ENCODE peak calls at places on chromosomes 7 and 10, in four cellular contexts. H is PC-3, V is neuronal stem cell, F is stomach. U is an unnamed sample.

GRCh38 chr10:71963756-71964668 is at the start of gene CHST3:
- DNase-seq in H (peak; percentile 37), F (peak; percentile 69), V (peak; percentile 43), U (no peak)

GRCh38 chr7:122746948-122747347 is 44.2 kb upstream of the RNF148 start:
- DNase-seq in F (no peak), H (no peak), V (no peak), U (no peak)

GRCh38 chr10:92531132-92531531 is 42.8 kb downstream of the IDE start:
- DNase-seq in V (no peak), F (no peak), H (no peak), U (no peak)

GRCh38 chr10:122239578-122240257 is 31.4 kb upstream of the BTBD16 start:
- DNase-seq in F (no peak), V (no peak), H (no peak), U (no peak)

GRCh38 chr10:132746386-132746785 is 39.6 kb downstream of the NKX6-2 start:
- DNase-seq in F (no peak), V (no peak), H (no peak), U (no peak)

GRCh38 chr7:40268836-40269235 is 134.0 kb downstream of the SUGCT start:
- DNase-seq in H (no peak), V (no peak), F (no peak), U (no peak)

GRCh38 chr7:142801601-142802295 is 31.0 kb downstream of the PRSS2 start:
- DNase-seq in H (no peak), V (no peak), F (no peak), U (no peak)

GRCh38 chr10:124035928-124036558 is 57.4 kb downstream of the CHST15 start:
- DNase-seq in H (no peak), V (no peak), F (peak; percentile 61), U (no peak)

GRCh38 chr7:128922496-128923410 is 12.2 kb upstream of the KCP start:
- DNase-seq in V (no peak), H (no peak), F (no peak), U (no peak)

GRCh38 chr10:129870926-129871660 is 93.0 kb downstream of the EBF3 start:
- DNase-seq in F (no peak), V (no peak), H (no peak), U (peak; percentile 2)

GRCh38 chr10:118373786-118374185 is 31.7 kb upstream of the FAM204A start:
- DNase-seq in H (peak; percentile 21), V (no peak), F (no peak), U (no peak)

GRCh38 chr7:71735961-71736556 is 604.1 kb downstream of the GALNT17 start:
- DNase-seq in H (peak; percentile 66), F (peak; percentile 72), V (peak; percentile 82), U (no peak)

GRCh38 chr7:107007892-107008287 is 36.6 kb upstream of the PRKAR2B start:
- DNase-seq in F (no peak), V (no peak), H (no peak), U (no peak)

GRCh38 chr10:50619882-50620281 is 3.9 kb downstream of the SGMS1 start:
- DNase-seq in V (no peak), F (no peak), H (no peak), U (no peak)

GRCh38 chr7:140212100-140212881 is 35.5 kb upstream of the KDM7A start:
- DNase-seq in F (peak; percentile 70), H (peak; percentile 46), V (no peak), U (peak; percentile 55)

GRCh38 chr10:62726142-62726541 is 78.4 kb upstream of the ADO start:
- DNase-seq in H (peak; percentile 86), V (no peak), F (no peak), U (no peak)

GRCh38 chr7:31850066-31850465 is 163.1 kb downstream of the PPP1R17 start:
- DNase-seq in H (no peak), V (no peak), F (no peak), U (no peak)

GRCh38 chr10:52491246-52492000 is 177.3 kb downstream of the DKK1 start:
- DNase-seq in F (no peak), H (peak; percentile 80), V (no peak), U (no peak)

GRCh38 chr7:105014725-105015630 is 973 bp downstream of the KMT2E start:
- DNase-seq in H (peak; percentile 33), V (peak; percentile 51), F (peak; percentile 60), U (no peak)

GRCh38 chr7:1917221-1918062 is 247.4 kb downstream of the ELFN1 start:
- DNase-seq in V (no peak), H (no peak), F (no peak), U (no peak)

GRCh38 chr7:127154101-127154500 is 98.6 kb downstream of the GRM8 start:
- DNase-seq in F (no peak), V (no peak), H (no peak), U (no peak)

GRCh38 chr10:58384095-58384494 is 1.1 kb upstream of the TFAM start:
- DNase-seq in H (peak; percentile 62), V (no peak), F (no peak), U (no peak)

GRCh38 chr7:151248191-151249033 is at the start of gene SMARCD3:
- DNase-seq in V (peak; percentile 67), H (peak; percentile 25), F (peak; percentile 84), U (no peak)

GRCh38 chr10:78433063-78433717 is 399.5 kb downstream of the RPS24 start:
- DNase-seq in F (no peak), V (no peak), H (peak; percentile 65), U (no peak)
- H3K27ac ChIP-seq in F (peak overlapping the region; percentile 5), V (no peak overlapping the region), H (no peak overlapping the region), U (no peak overlapping the region)

GRCh38 chr10:69045441-69046300 is 42.2 kb upstream of the SRGN start:
- DNase-seq in F (no peak), H (peak; percentile 68), V (no peak), U (peak; percentile 86)
- H3K27ac ChIP-seq in F (peak overlapping the region; percentile 69), H (no peak overlapping the region), V (no peak overlapping the region), U (peak overlapping the region; percentile 96)

DNA sequence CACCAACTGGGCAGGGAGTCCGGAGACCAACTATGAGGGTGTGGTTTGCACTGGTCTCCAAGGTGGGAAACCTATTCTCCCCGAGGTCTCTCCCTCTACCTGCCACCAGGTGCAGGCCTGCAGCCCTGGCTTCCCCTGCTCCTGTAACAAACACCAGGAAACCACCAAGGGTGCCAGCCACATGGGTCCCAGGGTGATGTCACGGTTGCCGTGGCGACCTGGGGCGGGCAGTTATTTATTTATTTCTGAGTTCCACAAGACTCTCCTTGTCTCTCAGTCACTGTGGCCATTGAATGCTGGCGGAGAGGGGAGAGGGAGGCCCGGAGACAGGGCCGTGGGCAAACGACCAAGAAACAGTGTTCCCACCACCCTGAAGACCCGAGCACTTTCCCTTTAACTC is 27.1 kb downstream of the MMD2 start:
- DNase-seq in H (peak; percentile 12), F (peak; percentile 49), V (no peak), U (no peak)
- H3K27ac ChIP-seq in H (no peak overlapping the region), F (no peak overlapping the region), V (no peak overlapping the region), U (no peak overlapping the region)

DNA sequence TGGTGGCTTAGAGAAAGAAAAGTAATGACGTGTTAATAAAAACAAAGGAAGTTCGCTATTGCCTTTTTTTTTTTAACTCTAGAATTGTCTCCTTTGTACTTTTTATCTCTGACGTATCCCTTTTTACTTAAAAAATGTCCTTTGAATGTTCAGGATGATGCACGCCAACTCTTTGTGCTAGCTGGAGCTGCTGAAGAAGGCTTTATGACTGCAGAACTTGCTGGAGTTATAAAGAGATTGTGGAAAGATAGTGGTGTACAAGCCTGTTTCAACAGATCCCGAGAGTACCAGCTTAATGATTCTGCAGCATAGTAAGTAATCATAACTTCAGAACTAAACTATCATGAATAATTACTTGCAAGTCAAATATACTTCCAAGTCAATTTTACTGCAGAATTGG is 64.4 kb downstream of the GNAI1 start:
- DNase-seq in H (no peak), V (no peak), F (no peak), U (peak; percentile 18)
- H3K27ac ChIP-seq in H (no peak overlapping the region), V (no peak overlapping the region), F (no peak overlapping the region), U (no peak overlapping the region)

GRCh38 chr7:6375346-6376101 is 72.2 kb downstream of the DAGLB start:
- DNase-seq in H (peak; percentile 25), V (no peak), F (no peak), U (no peak)
- H3K27ac ChIP-seq in H (peak overlapping the region; percentile 37), V (no peak overlapping the region), F (peak overlapping the region; percentile 91), U (peak overlapping the region; percentile 96)

DNA sequence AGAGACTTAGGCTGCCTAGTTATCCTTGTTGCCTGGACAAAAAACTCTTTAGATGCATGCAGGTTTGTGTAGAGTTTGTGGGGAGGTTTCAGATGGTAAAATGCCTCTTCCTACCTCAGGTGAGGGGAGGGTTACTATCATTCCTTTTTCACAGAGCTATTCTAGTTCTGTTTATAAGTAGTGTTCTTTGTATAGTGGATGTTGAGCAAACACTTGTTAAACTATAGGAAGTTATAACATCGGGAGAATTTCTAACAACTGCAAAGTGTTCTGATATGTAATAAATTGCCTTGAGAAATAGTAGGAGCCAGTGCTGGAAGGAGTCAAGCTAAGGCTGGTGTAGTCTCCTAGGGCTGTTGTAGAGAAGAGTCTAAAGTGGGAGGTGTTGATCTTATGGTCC is 6.7 kb upstream of the FAS start:
- DNase-seq in H (no peak), F (no peak), V (no peak), U (no peak)
- H3K27ac ChIP-seq in H (no peak overlapping the region), F (peak overlapping the region; percentile 74), V (no peak overlapping the region), U (no peak overlapping the region)